ENCODE peak calls at places on chromosomes 13 and 19, in ten cellular contexts. X, P, K, N, W, R, T, C, L and J are unnamed samples.

GRCh38 chr19:27884376-27884775 is 1328.6 kb downstream of the UQCRFS1 start:
- DNase-seq in C (no peak), W (no peak), T (no peak), P (no peak), L (no peak), X (no peak), N (no peak), R (no peak), K (no peak), J (no peak)

GRCh38 chr19:39941615-39942507 is 7.4 kb upstream of the FCGBP start:
- DNase-seq in C (no peak), N (no peak), X (peak; percentile 10), T (no peak), R (no peak), P (no peak), W (no peak), L (no peak), K (no peak), J (peak; percentile 99)

GRCh38 chr13:48333976-48334375 is 30.4 kb downstream of the RB1 start:
- DNase-seq in N (no peak), P (no peak), R (no peak), L (peak; percentile 60), C (no peak), T (peak; percentile 46), K (no peak), X (peak; percentile 25), W (no peak), J (no peak)

GRCh38 chr13:113591750-113592149 is 7.2 kb downstream of the TFDP1 start:
- DNase-seq in N (no peak), L (no peak), K (no peak), P (no peak), R (no peak), X (no peak), T (no peak), C (no peak), W (no peak), J (no peak)

GRCh38 chr13:48403151-48403631 is 9.7 kb downstream of the LPAR6 start:
- DNase-seq in T (no peak), R (no peak), C (peak; percentile 11), X (no peak), K (no peak), W (no peak), L (peak; percentile 37), N (no peak), P (no peak), J (peak; percentile 55)

GRCh38 chr19:32637480-32637879 is 37.5 kb downstream of the ANKRD27 start:
- DNase-seq in P (no peak), C (no peak), N (no peak), X (no peak), W (no peak), T (no peak), R (no peak), K (no peak), L (no peak), J (no peak)

GRCh38 chr19:28864577-28865042 is 348.3 kb downstream of the UQCRFS1 start:
- DNase-seq in C (no peak), X (no peak), N (peak; percentile 66), T (no peak), W (no peak), R (no peak), K (no peak), L (no peak), P (no peak), J (no peak)

GRCh38 chr19:4436231-4436630 is 21.4 kb downstream of the UBXN6 start:
- DNase-seq in T (no peak), P (no peak), N (no peak), W (no peak), C (no peak), R (no peak), X (no peak), L (no peak), K (no peak), J (no peak)

GRCh38 chr13:84651288-84651687 is 769.0 kb upstream of the SLITRK1 start:
- DNase-seq in K (no peak), X (peak; percentile 91), R (no peak), T (peak; percentile 13), P (no peak), N (no peak), W (no peak), L (peak; percentile 47), C (no peak), J (no peak)

GRCh38 chr19:44142014-44142523 is 715 bp downstream of the ZNF234 start:
- DNase-seq in R (no peak), C (no peak), L (peak; percentile 43), X (no peak), K (no peak), T (no peak), W (no peak), N (no peak), P (no peak), J (no peak)

GRCh38 chr19:40217027-40217810 is 965 bp downstream of the TTC9B start:
- DNase-seq in X (no peak), L (no peak), K (peak; percentile 86), T (no peak), N (no peak), R (no peak), C (no peak), W (no peak), P (no peak), J (no peak)

GRCh38 chr19:48442116-48443035 is 3.4 kb upstream of the GRWD1 start:
- DNase-seq in R (no peak), K (no peak), P (no peak), C (no peak), L (no peak), X (no peak), N (no peak), W (no peak), T (no peak), J (no peak)

GRCh38 chr19:7068599-7068998 is 904 bp upstream of the ZNF557 start:
- DNase-seq in C (no peak), L (no peak), W (no peak), X (no peak), T (no peak), P (no peak), K (no peak), R (no peak), N (no peak), J (no peak)

GRCh38 chr13:87677334-87678234 is 6.4 kb downstream of the SLITRK5 start:
- DNase-seq in R (peak; percentile 49), L (no peak), X (no peak), K (no peak), P (no peak), C (no peak), N (no peak), T (no peak), W (no peak), J (no peak)

GRCh38 chr13:32019612-32020233 is 11.9 kb upstream of the FRY start:
- DNase-seq in P (peak; percentile 42), T (peak; percentile 21), L (peak; percentile 61), K (peak; percentile 33), N (no peak), X (no peak), R (no peak), W (no peak), C (no peak), J (peak; percentile 50)